ENCODE peak calls at places on chromosomes 4 and X, in ten cellular contexts. A is mucosa of gallbladder, F is HT-29, L is cardiac muscle cell, Q is dorsolateral prefrontal cortex, B is ovary, V is nephron progenitor cell, J is activated T-cell treated with anti-CD3 and anti-CD28 coated beads for 24 hours, K is anterior cingulate cortex, M is nucleus accumbens. E is an unnamed sample.

GRCh38 chrX:131544218-131544617 is 344 bp downstream of the OR13H1 start:
- DNase-seq in A (no peak), F (no peak), L (no peak), Q (no peak), B (no peak), V (no peak), J (no peak), K (no peak), M (no peak), E (no peak)

GRCh38 chrX:68060506-68061205 is 372.6 kb downstream of the OPHN1 start:
- DNase-seq in A (no peak), F (no peak), L (no peak), Q (no peak), B (no peak), V (no peak), J (no peak), K (no peak), M (no peak), E (no peak)

GRCh38 chrX:71909956-71910355 is 689 bp upstream of the NHSL2 start:
- DNase-seq in A (no peak), F (no peak), L (peak; percentile 45), Q (no peak), B (no peak), V (peak; percentile 35), J (no peak), K (no peak), M (no peak), E (peak; percentile 28)

GRCh38 chr4:77190053-77190452 is 33.0 kb downstream of the CCNG2 start:
- DNase-seq in A (no peak), F (peak; percentile 35), L (no peak), Q (no peak), B (no peak), V (no peak), J (no peak), K (no peak), M (no peak), E (peak; percentile 66)

GRCh38 chrX:12792711-12793110 is 1.5 kb downstream of the PRPS2 start:
- DNase-seq in A (no peak), F (no peak), L (no peak), Q (no peak), B (no peak), V (no peak), J (no peak), K (no peak), M (no peak), E (no peak)

GRCh38 chrX:11309220-11309619 is 16.0 kb downstream of the AMELX start:
- DNase-seq in A (no peak), F (no peak), L (no peak), Q (no peak), B (no peak), V (no peak), J (no peak), K (no peak), M (no peak), E (no peak)

GRCh38 chr4:155608231-155608885 is 58.3 kb upstream of the GUCY1A1 start:
- DNase-seq in A (no peak), F (no peak), L (no peak), Q (no peak), B (no peak), V (no peak), J (no peak), K (no peak), M (no peak), E (no peak)

GRCh38 chrX:152635941-152636340 is 1.8 kb upstream of the GABRQ start:
- DNase-seq in A (peak; percentile 15), F (peak; percentile 82), L (peak; percentile 58), Q (no peak), B (no peak), V (peak; percentile 49), J (no peak), K (no peak), M (no peak), E (peak; percentile 58)

GRCh38 chr4:86359944-86360478 is at the start of gene MAPK10:
- DNase-seq in A (peak; percentile 70), F (no peak), L (peak; percentile 57), Q (peak; percentile 95), B (peak; percentile 61), V (peak; percentile 60), J (peak; percentile 9), K (peak; percentile 89), M (peak; percentile 83), E (peak; percentile 90)

GRCh38 chrX:100731441-100732281 is at the start of gene SYTL4:
- DNase-seq in A (no peak), F (peak; percentile 19), L (peak; percentile 28), Q (no peak), B (peak; percentile 78), V (peak; percentile 49), J (no peak), K (peak; percentile 1), M (no peak), E (peak; percentile 31)

GRCh38 chr4:18439306-18439705 is 417.8 kb upstream of the LCORL start:
- DNase-seq in A (no peak), F (no peak), L (no peak), Q (no peak), B (no peak), V (no peak), J (no peak), K (no peak), M (no peak), E (peak; percentile 15)

GRCh38 chr4:177573487-177573886 is 131.2 kb upstream of the AGA start:
- DNase-seq in A (no peak), F (peak; percentile 18), L (no peak), Q (no peak), B (no peak), V (no peak), J (no peak), K (no peak), M (no peak), E (no peak)

GRCh38 chr4:772776-773175 is 53.2 kb downstream of the CPLX1 start:
- DNase-seq in A (no peak), F (no peak), L (no peak), Q (no peak), B (no peak), V (no peak), J (no peak), K (no peak), M (no peak), E (no peak)

GRCh38 chrX:104921606-104922205 is 298.8 kb downstream of the TEX13A start:
- DNase-seq in A (peak; percentile 13), F (no peak), L (no peak), Q (no peak), B (no peak), V (peak; percentile 5), J (no peak), K (no peak), M (no peak), E (no peak)

GRCh38 chrX:139429913-139430312 is 100.6 kb upstream of the F9 start:
- DNase-seq in A (no peak), F (peak; percentile 12), L (peak; percentile 2), Q (no peak), B (no peak), V (no peak), J (no peak), K (no peak), M (no peak), E (peak; percentile 15)

GRCh38 chr4:41882622-41883347 is 52.4 kb upstream of the TMEM33 start:
- DNase-seq in A (no peak), F (peak; percentile 44), L (peak; percentile 56), Q (no peak), B (peak; percentile 59), V (peak; percentile 70), J (peak; percentile 39), K (no peak), M (peak; percentile 14), E (peak; percentile 54)

GRCh38 chr4:67037489-67037888 is 507.8 kb downstream of the CENPC start:
- DNase-seq in A (no peak), F (no peak), L (no peak), Q (no peak), B (no peak), V (no peak), J (no peak), K (no peak), M (no peak), E (no peak)

GRCh38 chr4:145279122-145279960 is 99.0 kb upstream of the OTUD4 start:
- DNase-seq in A (no peak), F (no peak), L (peak; percentile 5), Q (no peak), B (no peak), V (no peak), J (no peak), K (no peak), M (no peak), E (no peak)

GRCh38 chrX:17814557-17814956 is 46.5 kb downstream of the RAI2 start:
- DNase-seq in A (no peak), F (no peak), L (no peak), Q (no peak), B (no peak), V (no peak), J (no peak), K (no peak), M (no peak), E (no peak)

GRCh38 chrX:4841216-4841745 is 1127.8 kb upstream of the PRKX start:
- DNase-seq in A (no peak), F (no peak), L (peak; percentile 55), Q (no peak), B (no peak), V (no peak), J (no peak), K (no peak), M (no peak), E (peak; percentile 21)

GRCh38 chr4:48388504-48389154 is 47.3 kb downstream of the SLAIN2 start:
- DNase-seq in A (no peak), F (no peak), L (no peak), Q (no peak), B (no peak), V (no peak), J (no peak), K (no peak), M (no peak), E (no peak)

GRCh38 chr4:15562114-15562513 is 92.4 kb downstream of the CC2D2A start:
- DNase-seq in A (no peak), F (no peak), L (no peak), Q (no peak), B (no peak), V (no peak), J (no peak), K (peak; percentile 10), M (peak; percentile 7), E (no peak)

GRCh38 chrX:30751497-30751896 is 98.3 kb downstream of the GK start:
- DNase-seq in A (no peak), F (no peak), L (no peak), Q (no peak), B (no peak), V (no peak), J (no peak), K (no peak), M (no peak), E (no peak)

GRCh38 chr4:107314156-107314555 is 278.0 kb upstream of the DKK2 start:
- DNase-seq in A (no peak), F (no peak), L (no peak), Q (no peak), B (no peak), V (no peak), J (no peak), K (no peak), M (no peak), E (no peak)

GRCh38 chrX:20362268-20363002 is 95.7 kb upstream of the RPS6KA3 start:
- DNase-seq in A (no peak), F (peak; percentile 86), L (no peak), Q (no peak), B (no peak), V (no peak), J (no peak), K (no peak), M (no peak), E (peak; percentile 63)

GRCh38 chrX:72050011-72050410 is 81.7 kb downstream of the RTL5 start:
- DNase-seq in A (no peak), F (no peak), L (no peak), Q (no peak), B (no peak), V (no peak), J (no peak), K (no peak), M (no peak), E (no peak)

GRCh38 chrX:105837227-105837626 is 14.9 kb downstream of the NRK start:
- DNase-seq in A (peak; percentile 34), F (no peak), L (peak; percentile 46), Q (peak; percentile 50), B (peak; percentile 77), V (no peak), J (no peak), K (peak; percentile 15), M (peak; percentile 0), E (peak; percentile 49)

GRCh38 chr4:1218892-1219552 is 29.9 kb downstream of the CTBP1 start:
- DNase-seq in A (no peak), F (no peak), L (no peak), Q (no peak), B (no peak), V (no peak), J (no peak), K (no peak), M (no peak), E (no peak)

E was measured in hepatocyte.